ENCODE peak calls at places on chromosomes 7 and 10, in six cellular contexts. Q is NCI-H510A treated with DMSO at 0.1 percent for 48 hours, T is non-pigmented ciliary epithelial cell, N is AG09309, M is SHP77, J is HS-5. O is an unnamed sample.

GRCh38 chr7:128123291-128124037 is 92.2 kb upstream of the LRRC4 start:
- DNase-seq in T (no peak), J (no peak), M (no peak), Q (no peak), N (no peak), O (no peak)

GRCh38 chr10:84541289-84541637 is 212.9 kb downstream of the CCSER2 start:
- DNase-seq in J (no peak), M (no peak), Q (no peak), N (no peak), T (no peak), O (no peak)

GRCh38 chr7:106717997-106718871 is 57.3 kb upstream of the CCDC71L start:
- DNase-seq in T (peak), J (peak), N (peak), M (no peak), Q (no peak), O (no peak)

GRCh38 chr10:79286318-79286951 is 60.8 kb upstream of the PPIF start:
- DNase-seq in N (no peak), Q (peak), M (peak), J (no peak), T (no peak), O (no peak)

GRCh38 chr7:96596120-96596826 is 113.4 kb downstream of the SEM1 start:
- DNase-seq in J (no peak), T (no peak), Q (peak), M (peak), N (no peak), O (peak)

GRCh38 chr7:26439502-26440252 is 148.0 kb downstream of the SNX10 start:
- DNase-seq in Q (peak), T (no peak), N (no peak), M (peak), J (no peak), O (no peak)

GRCh38 chr10:18737236-18737635 is 78.0 kb downstream of the ARL5B start:
- DNase-seq in J (no peak), Q (no peak), M (no peak), T (peak), N (no peak), O (no peak)

GRCh38 chr7:32887395-32887794 is 4.2 kb downstream of the KBTBD2 start:
- DNase-seq in T (no peak), J (no peak), M (peak), Q (no peak), N (no peak), O (no peak)